ENCODE peak calls at places on chromosomes 11 and 22, in eight cellular contexts. One of them, this sample, is unnamed.

GRCh38 chr11:112834277-112834755 is 126.9 kb upstream of the NCAM1 start:
- DNase-seq in stomach: peak; percentile 89
- DNase-seq in naive thymus-derived CD4-positive, alpha-beta T cell: no peak
- DNase-seq in upper lobe of right lung: peak; percentile 70
- DNase-seq in IMR-90: no peak
- DNase-seq in HepG2: no peak
- DNase-seq in GM23248: no peak
- DNase-seq in colonic mucosa: no peak
- DNase-seq in this sample: peak; percentile 51

GRCh38 chr11:117066959-117067358 is 31.3 kb downstream of the SIK3 start:
- DNase-seq in stomach: no peak
- DNase-seq in naive thymus-derived CD4-positive, alpha-beta T cell: no peak
- DNase-seq in upper lobe of right lung: no peak
- DNase-seq in IMR-90: no peak
- DNase-seq in HepG2: no peak
- DNase-seq in GM23248: no peak
- DNase-seq in colonic mucosa: no peak
- DNase-seq in this sample: no peak

GRCh38 chr11:67501854-67502253 is 3.3 kb downstream of the PITPNM1 start:
- DNase-seq in stomach: no peak
- DNase-seq in naive thymus-derived CD4-positive, alpha-beta T cell: no peak
- DNase-seq in upper lobe of right lung: no peak
- DNase-seq in IMR-90: no peak
- DNase-seq in HepG2: no peak
- DNase-seq in GM23248: no peak
- DNase-seq in colonic mucosa: no peak
- DNase-seq in this sample: no peak

GRCh38 chr11:44746894-44747293 is 20.1 kb downstream of the TSPAN18 start:
- DNase-seq in stomach: no peak
- DNase-seq in naive thymus-derived CD4-positive, alpha-beta T cell: no peak
- DNase-seq in upper lobe of right lung: no peak
- DNase-seq in IMR-90: no peak
- DNase-seq in HepG2: no peak
- DNase-seq in GM23248: peak; percentile 33
- DNase-seq in colonic mucosa: no peak
- DNase-seq in this sample: no peak

GRCh38 chr11:61279934-61280656 is 15.0 kb downstream of the VWCE start:
- DNase-seq in stomach: peak; percentile 89
- DNase-seq in naive thymus-derived CD4-positive, alpha-beta T cell: no peak
- DNase-seq in upper lobe of right lung: no peak
- DNase-seq in IMR-90: peak; percentile 58
- DNase-seq in HepG2: no peak
- DNase-seq in GM23248: peak; percentile 19
- DNase-seq in colonic mucosa: no peak
- DNase-seq in this sample: no peak

GRCh38 chr11:64900774-64901173 is 16.2 kb downstream of the ATG2A start:
- DNase-seq in stomach: no peak
- DNase-seq in naive thymus-derived CD4-positive, alpha-beta T cell: no peak
- DNase-seq in upper lobe of right lung: no peak
- DNase-seq in IMR-90: no peak
- DNase-seq in HepG2: no peak
- DNase-seq in GM23248: no peak
- DNase-seq in colonic mucosa: no peak
- DNase-seq in this sample: no peak

GRCh38 chr22:28442264-28442950 is 237.2 kb downstream of the TTC28 start:
- DNase-seq in stomach: peak; percentile 85
- DNase-seq in naive thymus-derived CD4-positive, alpha-beta T cell: peak; percentile 79
- DNase-seq in upper lobe of right lung: peak; percentile 92
- DNase-seq in IMR-90: peak; percentile 69
- DNase-seq in HepG2: peak; percentile 74
- DNase-seq in GM23248: peak; percentile 89
- DNase-seq in colonic mucosa: peak; percentile 78
- DNase-seq in this sample: peak; percentile 93

GRCh38 chr22:39349506-39349966 is 255 bp upstream of the SYNGR1 start:
- DNase-seq in stomach: peak; percentile 26
- DNase-seq in naive thymus-derived CD4-positive, alpha-beta T cell: peak; percentile 49
- DNase-seq in upper lobe of right lung: no peak
- DNase-seq in IMR-90: no peak
- DNase-seq in HepG2: no peak
- DNase-seq in GM23248: peak; percentile 41
- DNase-seq in colonic mucosa: no peak
- DNase-seq in this sample: peak; percentile 81

GRCh38 chr11:36311926-36312592 is 16.0 kb downstream of the PRR5L start:
- DNase-seq in stomach: no peak
- DNase-seq in naive thymus-derived CD4-positive, alpha-beta T cell: no peak
- DNase-seq in upper lobe of right lung: no peak
- DNase-seq in IMR-90: peak; percentile 5
- DNase-seq in HepG2: no peak
- DNase-seq in GM23248: peak; percentile 12
- DNase-seq in colonic mucosa: no peak
- DNase-seq in this sample: no peak

GRCh38 chr22:31046591-31047226 is 34.4 kb upstream of the SMTN start:
- DNase-seq in stomach: peak; percentile 28
- DNase-seq in naive thymus-derived CD4-positive, alpha-beta T cell: no peak
- DNase-seq in upper lobe of right lung: peak; percentile 65
- DNase-seq in IMR-90: peak; percentile 13
- DNase-seq in HepG2: peak; percentile 45
- DNase-seq in GM23248: no peak
- DNase-seq in colonic mucosa: no peak
- DNase-seq in this sample: no peak

GRCh38 chr11:128506999-128507591 is 80.3 kb downstream of the ETS1 start:
- DNase-seq in stomach: peak; percentile 81
- DNase-seq in naive thymus-derived CD4-positive, alpha-beta T cell: no peak
- DNase-seq in upper lobe of right lung: peak; percentile 76
- DNase-seq in IMR-90: peak; percentile 96
- DNase-seq in HepG2: no peak
- DNase-seq in GM23248: peak; percentile 99
- DNase-seq in colonic mucosa: peak; percentile 90
- DNase-seq in this sample: peak; percentile 87

GRCh38 chr11:78536933-78537332 is 37.7 kb downstream of the NARS2 start:
- DNase-seq in stomach: no peak
- DNase-seq in naive thymus-derived CD4-positive, alpha-beta T cell: no peak
- DNase-seq in upper lobe of right lung: no peak
- DNase-seq in IMR-90: no peak
- DNase-seq in HepG2: no peak
- DNase-seq in GM23248: no peak
- DNase-seq in colonic mucosa: no peak
- DNase-seq in this sample: no peak

GRCh38 chr22:19884161-19884953 is 29.7 kb upstream of the GNB1L start:
- DNase-seq in stomach: no peak
- DNase-seq in naive thymus-derived CD4-positive, alpha-beta T cell: no peak
- DNase-seq in upper lobe of right lung: peak; percentile 43
- DNase-seq in IMR-90: no peak
- DNase-seq in HepG2: no peak
- DNase-seq in GM23248: no peak
- DNase-seq in colonic mucosa: no peak
- DNase-seq in this sample: no peak

GRCh38 chr11:85088286-85088685 is 538.9 kb downstream of the DLG2 start:
- DNase-seq in stomach: no peak
- DNase-seq in naive thymus-derived CD4-positive, alpha-beta T cell: no peak
- DNase-seq in upper lobe of right lung: no peak
- DNase-seq in IMR-90: peak; percentile 71
- DNase-seq in HepG2: no peak
- DNase-seq in GM23248: peak; percentile 17
- DNase-seq in colonic mucosa: no peak
- DNase-seq in this sample: no peak

GRCh38 chr11:10674440-10674855 is 19.1 kb downstream of the IRAG1 start:
- DNase-seq in stomach: no peak
- DNase-seq in naive thymus-derived CD4-positive, alpha-beta T cell: no peak
- DNase-seq in upper lobe of right lung: no peak
- DNase-seq in IMR-90: no peak
- DNase-seq in HepG2: no peak
- DNase-seq in GM23248: peak; percentile 54
- DNase-seq in colonic mucosa: no peak
- DNase-seq in this sample: no peak

GRCh38 chr11:1884123-1884415 is 7.6 kb downstream of the PRR33 start:
- DNase-seq in stomach: no peak
- DNase-seq in naive thymus-derived CD4-positive, alpha-beta T cell: no peak
- DNase-seq in upper lobe of right lung: peak; percentile 36
- DNase-seq in IMR-90: no peak
- DNase-seq in HepG2: no peak
- DNase-seq in GM23248: no peak
- DNase-seq in colonic mucosa: no peak
- DNase-seq in this sample: no peak

DNA sequence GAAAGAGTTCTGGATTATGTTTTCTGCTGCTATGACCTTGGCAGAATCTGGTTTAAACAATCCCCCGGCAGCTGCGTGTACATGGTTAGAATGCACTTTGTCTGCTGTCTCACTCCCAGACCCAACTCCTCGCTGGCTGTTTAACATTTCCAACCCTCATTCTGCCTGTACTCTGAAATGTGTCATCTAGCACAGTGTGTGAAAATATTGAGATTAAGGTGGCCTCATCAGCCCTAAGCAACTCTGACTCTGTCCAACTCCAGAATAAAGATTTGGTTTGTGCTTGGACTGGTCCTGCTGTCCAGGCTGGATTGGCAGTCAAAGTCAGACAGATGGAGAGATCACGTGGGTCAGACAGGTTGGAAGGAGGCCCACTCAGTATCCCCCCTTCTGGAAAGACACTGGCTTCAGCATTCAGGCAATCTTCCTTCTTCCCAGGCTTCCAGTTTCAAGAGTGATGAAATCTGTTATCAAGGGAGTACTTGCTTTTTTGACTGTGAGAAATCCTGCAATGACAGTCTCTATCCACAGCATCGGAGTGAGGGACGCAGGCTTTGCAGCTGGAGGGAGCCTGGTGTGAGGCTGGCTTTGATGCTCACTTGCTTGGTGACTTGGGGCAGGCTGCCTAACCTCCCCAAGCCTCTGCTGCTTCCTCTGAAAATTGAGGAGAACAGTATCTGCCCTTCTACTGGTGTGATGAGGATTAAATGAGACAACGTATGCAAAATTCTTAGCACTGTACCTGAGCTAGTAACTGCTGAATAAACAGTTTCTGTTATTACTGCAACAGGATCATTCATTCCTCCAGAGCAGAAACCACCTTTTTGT is 29.8 kb downstream of the ABTB2 start:
- DNase-seq in stomach: no peak
- DNase-seq in naive thymus-derived CD4-positive, alpha-beta T cell: no peak
- DNase-seq in upper lobe of right lung: no peak
- DNase-seq in IMR-90: peak; percentile 40
- DNase-seq in HepG2: no peak
- DNase-seq in GM23248: no peak
- DNase-seq in colonic mucosa: no peak
- DNase-seq in this sample: no peak
- H3K4me3 ChIP-seq in stomach: no peak overlapping the region
- H3K4me3 ChIP-seq in naive thymus-derived CD4-positive, alpha-beta T cell: no peak overlapping the region
- H3K4me3 ChIP-seq in upper lobe of right lung: no peak overlapping the region
- H3K4me3 ChIP-seq in IMR-90: no peak overlapping the region
- H3K4me3 ChIP-seq in HepG2: no peak overlapping the region
- H3K4me3 ChIP-seq in GM23248: no peak overlapping the region
- H3K4me3 ChIP-seq in colonic mucosa: no peak overlapping the region
- H3K4me3 ChIP-seq in this sample: no peak overlapping the region

GRCh38 chr11:45982656-45983470 is 60.4 kb downstream of the LARGE2 start:
- DNase-seq in stomach: no peak
- DNase-seq in naive thymus-derived CD4-positive, alpha-beta T cell: no peak
- DNase-seq in upper lobe of right lung: no peak
- DNase-seq in IMR-90: peak; percentile 88
- DNase-seq in HepG2: no peak
- DNase-seq in GM23248: peak; percentile 84
- DNase-seq in colonic mucosa: no peak
- DNase-seq in this sample: peak; percentile 69

GRCh38 chr11:45985212-45985611 is 62.8 kb downstream of the LARGE2 start:
- DNase-seq in stomach: no peak
- DNase-seq in naive thymus-derived CD4-positive, alpha-beta T cell: no peak
- DNase-seq in upper lobe of right lung: no peak
- DNase-seq in IMR-90: no peak
- DNase-seq in HepG2: no peak
- DNase-seq in GM23248: no peak
- DNase-seq in colonic mucosa: no peak
- DNase-seq in this sample: no peak

GRCh38 chr11:45984192-45984591 is 61.7 kb downstream of the LARGE2 start:
- DNase-seq in stomach: no peak
- DNase-seq in naive thymus-derived CD4-positive, alpha-beta T cell: no peak
- DNase-seq in upper lobe of right lung: no peak
- DNase-seq in IMR-90: no peak
- DNase-seq in HepG2: no peak
- DNase-seq in GM23248: no peak
- DNase-seq in colonic mucosa: no peak
- DNase-seq in this sample: no peak

GRCh38 chr11:45988922-45989321 is 66.5 kb downstream of the LARGE2 start:
- DNase-seq in stomach: no peak
- DNase-seq in naive thymus-derived CD4-positive, alpha-beta T cell: no peak
- DNase-seq in upper lobe of right lung: no peak
- DNase-seq in IMR-90: no peak
- DNase-seq in HepG2: no peak
- DNase-seq in GM23248: no peak
- DNase-seq in colonic mucosa: no peak
- DNase-seq in this sample: no peak

DNA sequence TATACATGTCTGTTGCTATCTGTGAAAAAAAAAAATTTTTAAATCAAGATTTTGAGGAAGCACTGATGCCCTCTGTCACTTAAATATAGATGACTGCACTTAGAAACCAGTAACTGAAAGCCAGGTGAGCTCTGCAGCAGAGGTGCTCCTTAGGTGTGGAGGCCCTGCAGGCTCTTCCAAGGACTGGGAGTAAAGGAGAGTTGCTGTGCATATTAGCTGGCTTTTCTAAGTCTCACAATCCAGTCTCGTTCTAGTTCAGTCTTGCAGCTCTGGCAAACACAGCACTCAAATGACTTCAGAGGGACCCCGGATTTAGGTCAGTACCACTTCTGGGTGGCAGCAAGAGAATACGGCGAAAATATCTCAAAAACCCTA is 61.0 kb downstream of the LARGE2 start:
- DNase-seq in stomach: no peak
- DNase-seq in naive thymus-derived CD4-positive, alpha-beta T cell: no peak
- DNase-seq in upper lobe of right lung: no peak
- DNase-seq in IMR-90: no peak
- DNase-seq in HepG2: no peak
- DNase-seq in GM23248: no peak
- DNase-seq in colonic mucosa: no peak
- DNase-seq in this sample: no peak
- H3K27ac ChIP-seq in stomach: no peak overlapping the region
- H3K27ac ChIP-seq in naive thymus-derived CD4-positive, alpha-beta T cell: no peak overlapping the region
- H3K27ac ChIP-seq in upper lobe of right lung: no peak overlapping the region
- H3K27ac ChIP-seq in IMR-90: peak overlapping the region; percentile 31
- H3K27ac ChIP-seq in HepG2: no peak overlapping the region
- H3K27ac ChIP-seq in GM23248: peak overlapping the region; percentile 17
- H3K27ac ChIP-seq in colonic mucosa: no peak overlapping the region
- H3K27ac ChIP-seq in this sample: peak overlapping the region; percentile 30

GRCh38 chr11:46977940-46978595 is 41.5 kb downstream of the CSTPP1 start:
- DNase-seq in stomach: no peak
- DNase-seq in naive thymus-derived CD4-positive, alpha-beta T cell: no peak
- DNase-seq in upper lobe of right lung: no peak
- DNase-seq in IMR-90: peak; percentile 52
- DNase-seq in HepG2: peak; percentile 64
- DNase-seq in GM23248: peak; percentile 12
- DNase-seq in colonic mucosa: no peak
- DNase-seq in this sample: no peak
- H3K4me3 ChIP-seq in stomach: no peak overlapping the region
- H3K4me3 ChIP-seq in naive thymus-derived CD4-positive, alpha-beta T cell: no peak overlapping the region
- H3K4me3 ChIP-seq in upper lobe of right lung: no peak overlapping the region
- H3K4me3 ChIP-seq in IMR-90: no peak overlapping the region
- H3K4me3 ChIP-seq in HepG2: no peak overlapping the region
- H3K4me3 ChIP-seq in GM23248: no peak overlapping the region
- H3K4me3 ChIP-seq in colonic mucosa: no peak overlapping the region
- H3K4me3 ChIP-seq in this sample: no peak overlapping the region

DNA sequence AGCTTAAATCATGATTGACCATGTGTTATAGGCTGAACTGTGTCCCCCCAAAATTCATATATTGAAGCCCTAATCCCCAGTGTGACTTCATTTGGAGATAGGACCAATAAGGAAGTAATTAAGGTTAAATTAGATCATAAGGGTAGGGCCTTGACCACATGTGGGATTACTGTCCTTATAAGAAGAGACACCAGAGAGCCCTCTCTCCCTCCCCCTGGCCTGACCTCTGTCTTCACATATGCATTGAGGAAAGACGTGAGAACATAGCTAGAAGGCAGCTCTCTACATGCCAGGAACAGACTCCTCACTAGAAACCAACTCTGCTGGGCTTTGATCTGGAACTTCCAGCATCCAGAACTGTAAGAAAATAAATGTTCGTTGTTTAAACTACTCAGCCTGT is 13.6 kb upstream of the NUP50 start:
- DNase-seq in stomach: no peak
- DNase-seq in naive thymus-derived CD4-positive, alpha-beta T cell: no peak
- DNase-seq in upper lobe of right lung: no peak
- DNase-seq in IMR-90: no peak
- DNase-seq in HepG2: no peak
- DNase-seq in GM23248: no peak
- DNase-seq in colonic mucosa: no peak
- DNase-seq in this sample: no peak
- H3K27ac ChIP-seq in stomach: no peak overlapping the region
- H3K27ac ChIP-seq in naive thymus-derived CD4-positive, alpha-beta T cell: no peak overlapping the region
- H3K27ac ChIP-seq in upper lobe of right lung: no peak overlapping the region
- H3K27ac ChIP-seq in IMR-90: peak overlapping the region; percentile 54
- H3K27ac ChIP-seq in HepG2: no peak overlapping the region
- H3K27ac ChIP-seq in GM23248: peak overlapping the region; percentile 16
- H3K27ac ChIP-seq in colonic mucosa: no peak overlapping the region
- H3K27ac ChIP-seq in this sample: no peak overlapping the region

This sample was measured in hepatocyte.